ENCODE peak calls at places on chromosomes 16 and 17, in four cellular contexts. G is GM12891, E is GM12878, J is K562. A is an unnamed sample.

GRCh38 chr17:50052241-50052788 is 3.6 kb upstream of the ITGA3 start:
- DNase-seq in J (no peak), E (no peak), G (no peak), A (no peak)

GRCh38 chr16:57507414-57508083 is 21.3 kb upstream of the DOK4 start:
- DNase-seq in E (no peak), G (no peak), J (no peak), A (no peak)

GRCh38 chr16:88376835-88377726 is 5.7 kb upstream of the ZNF469 start:
- DNase-seq in E (no peak), G (no peak), J (no peak), A (no peak)

GRCh38 chr16:48505705-48506104 is 104.3 kb downstream of the N4BP1 start:
- DNase-seq in G (no peak), E (no peak), J (no peak), A (no peak)

GRCh38 chr16:2009791-2010510 is at the start of gene ZNF598:
- DNase-seq in G (peak; percentile 97), J (peak; percentile 90), E (no peak), A (peak; percentile 69)

GRCh38 chr16:83935005-83935857 is 17.8 kb upstream of the OSGIN1 start:
- DNase-seq in E (no peak), J (no peak), G (no peak), A (peak; percentile 36)

GRCh38 chr17:19268611-19269010 is 31.4 kb downstream of the EPN2 start:
- DNase-seq in G (no peak), J (no peak), E (no peak), A (no peak)

GRCh38 chr16:71658771-71659170 is 32.8 kb downstream of the MARVELD3 start:
- DNase-seq in G (no peak), J (no peak), E (no peak), A (no peak)

GRCh38 chr17:49898547-49899490 is 51.0 kb upstream of the TAC4 start:
- DNase-seq in G (no peak), E (no peak), J (peak; percentile 26), A (no peak)

GRCh38 chr17:55527520-55528118 is 16.4 kb upstream of the SMIM36 start:
- DNase-seq in E (no peak), G (peak; percentile 9), J (no peak), A (no peak)

GRCh38 chr17:60098578-60098977 is 19.9 kb upstream of the HEATR6 start:
- DNase-seq in G (no peak), E (no peak), J (no peak), A (no peak)

GRCh38 chr16:21599994-21600773 is 807 bp downstream of the METTL9 start:
- DNase-seq in G (no peak), E (peak; percentile 17), J (peak; percentile 27), A (peak; percentile 71)

GRCh38 chr17:47978324-47978723 is 7.4 kb downstream of the CDK5RAP3 start:
- DNase-seq in J (peak; percentile 80), G (peak; percentile 78), E (no peak), A (no peak)

GRCh38 chr16:22653876-22654275 is 143.2 kb downstream of the NPIPB5 start:
- DNase-seq in E (no peak), J (no peak), G (no peak), A (no peak)

GRCh38 chr16:27238591-27238990 is 30.0 kb downstream of the NSMCE1 start:
- DNase-seq in G (no peak), E (no peak), J (no peak), A (no peak)

GRCh38 chr17:34248807-34249496 is 6.1 kb upstream of the CCL2 start:
- DNase-seq in J (no peak), G (no peak), E (no peak), A (peak; percentile 83)

GRCh38 chr16:63618896-63619295 is 1503.0 kb downstream of the CDH11 start:
- DNase-seq in J (no peak), G (no peak), E (no peak), A (no peak)

GRCh38 chr17:68519911-68520310 is 7.7 kb downstream of the PRKAR1A start:
- DNase-seq in J (no peak), G (no peak), E (no peak), A (no peak)

GRCh38 chr16:84340305-84341040 is 27.9 kb upstream of the ATP2C2 start:
- DNase-seq in G (no peak), J (no peak), E (no peak), A (peak; percentile 27)

GRCh38 chr17:48995871-48996695 is 1.1 kb upstream of the IGF2BP1 start:
- DNase-seq in E (no peak), J (peak; percentile 88), G (no peak), A (no peak)

GRCh38 chr17:15112881-15113617 is 152.1 kb downstream of the PMP22 start:
- DNase-seq in G (no peak), E (no peak), J (no peak), A (no peak)

GRCh38 chr17:59716427-59716826 is 9.0 kb downstream of the VMP1 start:
- DNase-seq in E (no peak), J (no peak), G (no peak), A (no peak)

GRCh38 chr17:49490271-49490670 is 4.8 kb upstream of the NGFR start:
- DNase-seq in J (no peak), G (no peak), E (no peak), A (no peak)

GRCh38 chr17:29640981-29641642 is 18.4 kb upstream of the CORO6 start:
- DNase-seq in E (no peak), G (no peak), J (no peak), A (no peak)

GRCh38 chr17:79740413-79740812 is 9.7 kb downstream of the ENPP7 start:
- DNase-seq in G (no peak), E (no peak), J (no peak), A (no peak)

GRCh38 chr17:57528084-57528451 is 217.0 kb downstream of the CCDC182 start:
- DNase-seq in G (no peak), E (no peak), J (no peak), A (no peak)

GRCh38 chr17:60717814-60718213 is 40.2 kb downstream of the BCAS3 start:
- DNase-seq in G (no peak), J (no peak), E (no peak), A (no peak)

GRCh38 chr16:4800290-4801041 is 2.0 kb downstream of the ROGDI start:
- DNase-seq in J (peak; percentile 44), G (peak; percentile 33), E (no peak), A (peak; percentile 88)

GRCh38 chr17:77332981-77333685 is 192.4 kb downstream of the SEC14L1 start:
- DNase-seq in E (no peak), G (no peak), J (peak; percentile 45), A (no peak)

GRCh38 chr16:23145608-23146007 is 3.6 kb downstream of the USP31 start:
- DNase-seq in E (no peak), G (no peak), J (no peak), A (no peak)

GRCh38 chr16:89097528-89097846 is 3.8 kb downstream of the ACSF3 start:
- DNase-seq in G (no peak), J (no peak), E (no peak), A (no peak)

GRCh38 chr16:85781156-85781555 is 18.2 kb downstream of the EMC8 start:
- DNase-seq in J (no peak), E (no peak), G (no peak), A (no peak)

GRCh38 chr16:85783441-85783840 is 15.9 kb downstream of the EMC8 start:
- DNase-seq in J (no peak), E (no peak), G (no peak), A (no peak)

GRCh38 chr16:85780281-85780680 is 19.1 kb downstream of the EMC8 start:
- DNase-seq in J (no peak), G (no peak), E (no peak), A (no peak)

GRCh38 chr16:85782476-85782875 is 16.9 kb downstream of the EMC8 start:
- DNase-seq in G (no peak), J (no peak), E (no peak), A (no peak)

DNA sequence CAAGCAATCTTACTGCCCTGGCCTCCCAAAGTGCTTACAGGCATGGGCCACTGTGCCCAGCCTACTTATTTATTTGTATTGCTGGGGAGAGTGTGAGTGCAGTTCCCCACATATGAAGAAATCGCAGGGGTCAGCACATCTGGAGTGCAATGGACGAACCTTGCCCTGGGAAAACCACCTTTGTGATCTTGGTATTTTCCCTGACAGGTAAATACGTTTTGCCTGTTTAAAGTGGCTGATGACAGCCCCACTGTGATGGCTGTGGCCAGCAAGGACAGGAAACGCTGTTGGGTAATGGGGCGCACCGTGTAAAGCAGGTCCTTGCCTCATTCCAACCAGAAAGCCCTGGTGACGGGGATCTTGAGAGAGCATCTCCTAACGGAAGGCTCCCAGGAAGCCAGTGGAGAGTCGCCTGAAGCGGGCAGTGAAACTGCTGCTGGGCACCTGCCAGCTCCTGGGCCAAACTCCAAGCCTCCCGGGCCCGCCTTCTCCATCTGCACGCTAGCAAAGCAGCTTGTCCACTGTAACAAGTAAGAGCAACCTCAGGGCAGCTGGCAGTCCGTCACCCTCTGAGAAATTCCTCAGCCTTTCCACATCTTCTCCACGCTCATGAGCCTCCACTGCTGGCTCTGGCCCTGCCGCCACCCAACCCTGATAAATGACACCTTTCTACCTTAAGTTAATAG is 17.5 kb downstream of the EMC8 start:
- DNase-seq in G (no peak), J (no peak), E (no peak), A (peak; percentile 55)
- TF ChIP-seq SPI1 in G (no peak), J (no peak), E (no peak), A (no peak)

GRCh38 chr16:69406780-69407331 is 17.6 kb upstream of the CYB5B start:
- DNase-seq in E (no peak), J (peak; percentile 66), G (no peak), A (no peak)
- TF ChIP-seq POLR2AphosphoS5 in E (no peak), J (no peak), G (no peak), A (no peak)

DNA sequence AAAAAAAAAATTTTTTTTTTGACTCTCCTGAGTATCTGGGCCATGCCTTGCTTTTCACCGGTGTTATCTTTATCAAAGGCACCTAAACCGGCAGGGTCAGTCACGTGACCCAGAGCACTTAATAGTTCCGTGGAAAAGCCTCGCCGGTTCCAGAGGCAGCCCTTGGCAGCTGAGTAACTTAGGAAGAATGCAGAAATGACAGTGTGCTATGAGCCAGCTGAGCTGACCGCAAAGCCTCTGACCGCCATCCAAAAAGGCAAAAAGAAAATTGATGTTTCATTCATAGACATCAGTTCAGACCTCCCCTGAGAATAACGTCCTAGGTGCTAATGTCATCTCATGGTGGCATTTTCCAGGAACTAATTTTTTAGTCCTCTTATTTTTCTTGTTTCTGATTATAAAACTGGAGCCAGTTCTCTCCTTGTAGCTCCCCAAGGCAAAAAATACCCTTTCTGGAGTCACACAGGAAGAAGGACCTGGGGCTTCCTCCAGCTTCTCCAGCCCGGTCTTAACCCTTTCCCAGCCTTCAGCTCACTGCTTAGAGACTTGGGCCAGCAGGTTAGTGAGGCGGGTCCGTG is 122.6 kb downstream of the SOCS1 start:
- DNase-seq in G (no peak), J (peak; percentile 69), E (no peak), A (peak; percentile 79)
- TF ChIP-seq SPI1 in G (no peak), J (no peak), E (no peak), A (no peak)

GRCh38 chr16:8713635-8714097 is 39.2 kb downstream of the ABAT start:
- DNase-seq in E (no peak), G (no peak), J (no peak), A (no peak)
- TF ChIP-seq POLR2AphosphoS5 in E (no peak), G (no peak), J (no peak), A (no peak)

GRCh38 chr16:58937661-58938060 is 203.5 kb upstream of the GOT2 start:
- DNase-seq in E (no peak), J (no peak), G (no peak), A (peak; percentile 81)

GRCh38 chr16:58938856-58939255 is 204.7 kb upstream of the GOT2 start:
- DNase-seq in G (no peak), E (no peak), J (no peak), A (no peak)

GRCh38 chr16:58940609-58941008 is 206.5 kb upstream of the GOT2 start:
- DNase-seq in J (no peak), E (no peak), G (no peak), A (no peak)
- TF ChIP-seq SPI1 in J (no peak), E (no peak), G (no peak), A (no peak)

A was measured in HL-60.